ENCODE peak calls at places on chromosomes 3 and 15, in ten cellular contexts. Z is breast epithelium, V is lower leg skin, B is stomach, P is NB4, S is adrenal gland, U is uterus, Q is A549, M is IMR-90, G is ovary. Y is an unnamed sample.

GRCh38 chr15:92954578-92954977 is 54.5 kb downstream of the CHD2 start:
- DNase-seq in S (no peak), B (no peak), G (no peak), M (no peak), P (peak), Z (no peak), Q (no peak), U (no peak), V (no peak), Y (no peak)

GRCh38 chr15:34647569-34648334 is 64.3 kb upstream of the GOLGA8B start:
- DNase-seq in S (no peak), V (peak), B (no peak), P (peak), Q (no peak), U (no peak), M (peak), Z (no peak), G (no peak), Y (peak)

GRCh38 chr3:35183915-35184675 is 455.2 kb upstream of the ARPP21 start:
- DNase-seq in S (no peak), G (no peak), P (no peak), Q (no peak), Z (no peak), V (no peak), M (no peak), B (no peak), U (no peak), Y (no peak)

GRCh38 chr3:161409069-161409468 is 37.8 kb upstream of the SPTSSB start:
- DNase-seq in M (peak), Z (no peak), P (peak), S (peak), U (no peak), Q (peak), V (peak), G (no peak), B (no peak), Y (peak)

GRCh38 chr15:91946914-91947313 is 93.4 kb downstream of the SLCO3A1 start:
- DNase-seq in P (peak), S (no peak), V (no peak), Z (no peak), U (no peak), Q (no peak), M (no peak), B (no peak), G (no peak), Y (no peak)

GRCh38 chr3:9280477-9281219 is 31.2 kb upstream of the SRGAP3 start:
- DNase-seq in Q (no peak), S (no peak), B (no peak), M (no peak), U (no peak), G (no peak), P (no peak), V (no peak), Z (no peak), Y (no peak)

GRCh38 chr3:171753665-171754408 is 56.4 kb downstream of the PLD1 start:
- DNase-seq in P (no peak), S (no peak), V (no peak), U (no peak), B (no peak), M (peak), G (no peak), Z (no peak), Q (no peak), Y (no peak)

GRCh38 chr15:50576156-50576555 is 29.7 kb upstream of the USP50 start:
- DNase-seq in B (no peak), S (no peak), P (no peak), Q (no peak), M (no peak), U (no peak), V (no peak), Z (no peak), G (no peak), Y (no peak)

GRCh38 chr3:12447075-12447474 is 37.2 kb upstream of the TSEN2 start:
- DNase-seq in V (no peak), Q (no peak), P (no peak), M (no peak), U (no peak), S (no peak), Z (no peak), B (no peak), G (no peak), Y (no peak)

GRCh38 chr3:172135766-172136729 is 96.7 kb downstream of the FNDC3B start:
- DNase-seq in S (no peak), U (no peak), P (peak), B (no peak), Z (no peak), Q (no peak), M (peak), V (no peak), G (no peak), Y (no peak)

GRCh38 chr15:100842756-100843730 is 36.6 kb upstream of the ALDH1A3 start:
- DNase-seq in P (no peak), S (no peak), Z (no peak), M (peak), B (no peak), G (no peak), Q (no peak), V (no peak), U (no peak), Y (no peak)

GRCh38 chr15:52243697-52244555 is 51.7 kb downstream of the MYO5C start:
- DNase-seq in Q (no peak), S (no peak), P (no peak), V (no peak), U (no peak), M (no peak), B (no peak), G (no peak), Z (no peak), Y (no peak)

GRCh38 chr3:130323503-130323902 is 22.0 kb upstream of the COL6A5 start:
- DNase-seq in Q (no peak), V (no peak), M (no peak), S (no peak), P (no peak), B (no peak), Z (no peak), U (no peak), G (no peak), Y (no peak)

GRCh38 chr3:159486580-159486979 is 502.1 kb upstream of the IL12A start:
- DNase-seq in G (no peak), S (no peak), Q (peak), B (no peak), M (peak), P (peak), Z (no peak), V (no peak), U (no peak), Y (no peak)

GRCh38 chr3:171284308-171285075 is 175.7 kb downstream of the TNIK start:
- DNase-seq in U (peak), B (no peak), P (no peak), V (peak), S (no peak), Q (peak), M (peak), Z (no peak), G (no peak), Y (peak)

GRCh38 chr15:25850154-25851111 is 12.7 kb downstream of the ATP10A start:
- DNase-seq in Q (peak), V (peak), G (peak), S (peak), M (peak), U (peak), B (peak), Z (peak), P (peak), Y (peak)

GRCh38 chr15:26996250-26996649 is 25.3 kb downstream of the GABRG3 start:
- DNase-seq in U (no peak), V (no peak), M (no peak), Q (no peak), S (no peak), Z (no peak), G (no peak), P (no peak), B (no peak), Y (no peak)

GRCh38 chr3:187678869-187679268 is 8.7 kb upstream of the SST start:
- DNase-seq in P (peak), Q (peak), V (no peak), S (peak), B (peak), Z (no peak), M (peak), U (peak), G (peak), Y (peak)

GRCh38 chr15:44788748-44789147 is 52.4 kb downstream of the TRIM69 start:
- DNase-seq in U (no peak), B (no peak), V (no peak), Q (no peak), P (no peak), Z (no peak), M (no peak), S (no peak), G (no peak), Y (no peak)

GRCh38 chr15:60338810-60339209 is 59.0 kb downstream of the ANXA2 start:
- DNase-seq in S (no peak), B (no peak), Z (no peak), Q (no peak), U (no peak), P (no peak), M (no peak), G (no peak), V (no peak), Y (no peak)

GRCh38 chr3:61663728-61664492 is 102.5 kb downstream of the PTPRG start:
- DNase-seq in B (no peak), U (no peak), V (no peak), S (no peak), M (peak), P (no peak), Z (no peak), G (no peak), Q (peak), Y (no peak)

GRCh38 chr15:70596354-70597055 is 166.9 kb downstream of the UACA start:
- DNase-seq in Z (no peak), S (no peak), P (peak), Q (peak), U (no peak), B (no peak), G (no peak), V (no peak), M (peak), Y (no peak)

GRCh38 chr3:127050733-127051132 is 67.8 kb downstream of the PLXNA1 start:
- DNase-seq in S (no peak), Z (no peak), G (no peak), B (no peak), Q (no peak), M (no peak), U (no peak), P (no peak), V (no peak), Y (no peak)

GRCh38 chr15:68465861-68466560 is 34.0 kb upstream of the ITGA11 start:
- DNase-seq in G (no peak), U (no peak), B (no peak), M (no peak), V (no peak), Q (no peak), Z (no peak), S (no peak), P (no peak), Y (no peak)

GRCh38 chr3:140859592-140860336 is 81.9 kb upstream of the SLC25A36 start:
- DNase-seq in G (no peak), V (no peak), S (no peak), Q (no peak), M (no peak), P (no peak), B (no peak), Z (no peak), U (no peak), Y (no peak)

GRCh38 chr15:70182858-70183695 is 85.4 kb upstream of the TLE3 start:
- DNase-seq in M (no peak), B (no peak), Q (peak), P (no peak), Z (no peak), G (no peak), U (no peak), V (no peak), S (no peak), Y (no peak)

GRCh38 chr15:87597346-87598052 is 659.0 kb downstream of the NTRK3 start:
- DNase-seq in P (no peak), S (no peak), Z (no peak), G (no peak), Q (no peak), B (no peak), M (no peak), U (no peak), V (no peak), Y (no peak)

GRCh38 chr15:74203914-74204431 is 1.4 kb upstream of the STRA6 start:
- DNase-seq in U (peak), M (peak), G (peak), P (no peak), B (no peak), Q (no peak), Z (no peak), S (peak), V (no peak), Y (no peak)

GRCh38 chr15:62506217-62506805 is 341.2 kb upstream of the C2CD4B start:
- DNase-seq in B (no peak), Q (peak), G (no peak), S (no peak), Z (no peak), M (peak), U (no peak), P (no peak), V (peak), Y (peak)

GRCh38 chr3:86801921-86802320 is 189.0 kb downstream of the VGLL3 start:
- DNase-seq in Q (no peak), P (no peak), Z (no peak), U (no peak), B (no peak), M (peak), G (no peak), V (no peak), S (no peak), Y (no peak)

GRCh38 chr15:86054338-86054737 is 25.3 kb upstream of the AGBL1 start:
- DNase-seq in V (no peak), M (no peak), Z (no peak), Q (no peak), G (no peak), S (no peak), U (no peak), B (no peak), P (no peak), Y (no peak)
- TF ChIP-seq POLR2A in V (no peak), M (no peak), Z (no peak), Q (no peak), G (no peak), S (no peak), U (no peak), B (no peak), P (no peak), Y (no peak)

DNA sequence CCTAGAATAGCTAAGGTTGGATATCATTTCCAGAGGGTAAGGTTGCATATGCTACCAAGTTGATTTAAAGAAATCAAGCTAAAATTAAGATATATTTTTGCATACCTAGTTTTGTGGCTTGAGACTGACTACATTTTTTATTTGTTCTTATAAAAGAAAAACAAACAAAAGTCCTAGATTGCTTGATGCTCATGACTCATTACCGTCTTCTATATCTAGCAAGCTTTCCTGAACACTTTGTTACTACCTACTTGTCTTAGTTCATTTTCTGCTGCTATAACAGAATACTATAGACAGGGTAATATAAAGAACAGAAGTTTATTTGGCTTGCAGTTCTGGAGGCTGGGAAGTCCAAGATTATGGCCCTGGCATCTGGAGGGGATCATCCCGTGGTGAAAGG is 152.1 kb upstream of the THRB start:
- DNase-seq in M (no peak), U (no peak), S (no peak), V (no peak), P (no peak), Q (no peak), B (no peak), G (no peak), Z (no peak), Y (no peak)
- TF ChIP-seq POLR2A in M (no peak), U (no peak), S (no peak), V (no peak), P (no peak), Q (no peak), B (no peak), G (no peak), Z (no peak), Y (no peak)

GRCh38 chr3:23807161-23808015 is 1.6 kb downstream of the UBE2E1 start:
- DNase-seq in G (peak), P (peak), B (no peak), V (no peak), S (peak), U (no peak), M (peak), Q (no peak), Z (no peak), Y (no peak)
- TF ChIP-seq POLR2A in G (no peak), P (no peak), B (no peak), V (no peak), S (no peak), U (peak), M (no peak), Q (no peak), Z (no peak), Y (peak)

GRCh38 chr15:78997981-78998499 is 53.2 kb upstream of the CTSH start:
- DNase-seq in S (peak), P (no peak), V (no peak), Q (no peak), B (no peak), G (no peak), Z (no peak), U (no peak), M (no peak), Y (no peak)
- TF ChIP-seq POLR2A in S (no peak), P (no peak), V (no peak), Q (no peak), B (no peak), G (no peak), Z (no peak), U (no peak), M (no peak), Y (no peak)

GRCh38 chr3:5186089-5186853 is 1.2 kb upstream of the EDEM1 start:
- DNase-seq in S (no peak), U (no peak), P (peak), M (no peak), Z (no peak), B (no peak), Q (no peak), G (no peak), V (no peak), Y (peak)

GRCh38 chr3:5186854-5187151 is 704 bp upstream of the EDEM1 start:
- DNase-seq in M (peak), S (no peak), G (no peak), P (peak), Q (no peak), V (no peak), Z (no peak), U (no peak), B (no peak), Y (no peak)

GRCh38 chr3:5187152-5187919 is at the start of gene EDEM1:
- DNase-seq in Z (peak), U (peak), B (peak), S (peak), G (peak), M (peak), Q (peak), V (peak), P (peak), Y (peak)

GRCh38 chr3:5188419-5189405 is 1.2 kb downstream of the EDEM1 start:
- DNase-seq in G (no peak), U (no peak), P (peak), V (no peak), B (peak), M (peak), Z (no peak), Q (peak), S (no peak), Y (peak)

GRCh38 chr3:5187920-5188418 is 462 bp downstream of the EDEM1 start:
- DNase-seq in V (peak), G (no peak), P (peak), U (peak), Z (no peak), S (peak), M (peak), B (no peak), Q (peak), Y (peak)
- TF ChIP-seq POLR2A in V (no peak), G (no peak), P (no peak), U (no peak), Z (no peak), S (no peak), M (peak), B (no peak), Q (peak), Y (no peak)

GRCh38 chr3:32391643-32392529 is at the start of gene CMTM7:
- DNase-seq in G (peak), B (peak), P (peak), S (peak), M (peak), U (peak), Z (peak), V (peak), Q (peak), Y (peak)
- TF ChIP-seq POLR2A in G (peak), B (no peak), P (peak), S (peak), M (peak), U (peak), Z (no peak), V (no peak), Q (peak), Y (peak)

GRCh38 chr15:78477295-78477694 is 30.1 kb upstream of the HYKK start:
- DNase-seq in P (no peak), V (no peak), G (no peak), Q (no peak), B (no peak), Z (no peak), M (no peak), S (no peak), U (no peak), Y (no peak)
- TF ChIP-seq POLR2A in P (no peak), V (no peak), G (no peak), Q (no peak), B (no peak), Z (no peak), M (no peak), S (no peak), U (no peak), Y (no peak)

GRCh38 chr15:75353604-75354003 is 6.8 kb downstream of the NEIL1 start:
- DNase-seq in B (no peak), Z (no peak), Q (no peak), U (no peak), S (peak), G (no peak), P (no peak), M (no peak), V (no peak), Y (no peak)
- TF ChIP-seq POLR2A in B (no peak), Z (no peak), Q (no peak), U (no peak), S (no peak), G (no peak), P (no peak), M (no peak), V (no peak), Y (no peak)

GRCh38 chr3:155070316-155070715 is 9.8 kb upstream of the MME start:
- DNase-seq in Q (no peak), B (no peak), U (no peak), M (peak), Z (no peak), S (no peak), G (no peak), V (no peak), P (no peak), Y (no peak)

GRCh38 chr3:155070932-155071387 is 9.2 kb upstream of the MME start:
- DNase-seq in G (no peak), P (no peak), M (peak), V (peak), S (no peak), U (no peak), Q (no peak), B (no peak), Z (no peak), Y (no peak)

GRCh38 chr3:155065537-155065936 is 14.6 kb upstream of the MME start:
- DNase-seq in G (no peak), Q (no peak), B (no peak), V (peak), S (no peak), U (no peak), M (peak), Z (no peak), P (no peak), Y (no peak)

GRCh38 chr3:155064920-155065319 is 15.2 kb upstream of the MME start:
- DNase-seq in P (no peak), S (no peak), Z (no peak), V (no peak), G (no peak), M (no peak), B (no peak), U (no peak), Q (no peak), Y (no peak)

DNA sequence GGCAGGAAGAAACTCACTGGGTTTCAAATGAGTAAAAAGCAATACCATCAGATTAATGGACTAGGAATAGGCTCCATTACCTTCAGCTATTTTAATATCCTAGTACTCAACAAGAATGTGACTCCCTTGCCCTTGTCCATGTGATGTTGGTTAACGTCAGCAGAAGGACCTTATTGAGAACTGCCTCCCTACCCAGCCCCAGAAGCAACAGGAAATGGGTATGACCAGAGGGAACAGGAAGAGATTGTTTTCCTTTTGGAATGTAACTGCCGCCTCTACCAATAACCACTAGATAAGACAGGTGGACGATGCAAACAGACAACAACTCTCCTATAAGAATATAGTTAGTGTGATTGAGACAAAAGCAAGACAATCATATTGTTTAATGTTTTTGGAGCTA is 10.4 kb upstream of the MME start:
- DNase-seq in M (peak), V (no peak), S (no peak), G (no peak), Z (no peak), Q (no peak), B (no peak), U (no peak), P (no peak), Y (no peak)
- TF ChIP-seq POLR2A in M (no peak), V (no peak), S (no peak), G (no peak), Z (no peak), Q (no peak), B (no peak), U (no peak), P (no peak), Y (no peak)